ENCODE peak calls at places on chromosomes 16 and 17, in six cellular contexts. V, D, O, U, R and C are unnamed samples.

GRCh38 chr16:3183445-3184139 is 4.4 kb upstream of the OR1F1 start:
- DNase-seq in V (no peak), D (no peak), O (no peak), U (peak), R (no peak), C (no peak)

GRCh38 chr17:34721326-34721725 is 141.9 kb downstream of the TMEM132E start:
- DNase-seq in V (peak), D (no peak), O (no peak), U (no peak), R (no peak), C (no peak)

GRCh38 chr17:78664476-78665384 is 87.5 kb upstream of the DNAH17 start:
- DNase-seq in V (peak), D (no peak), O (peak), U (no peak), R (no peak), C (peak)

GRCh38 chr17:17057057-17057551 is 14.8 kb downstream of the MPRIP start:
- DNase-seq in V (no peak), D (no peak), O (no peak), U (no peak), R (no peak), C (no peak)

GRCh38 chr17:45332989-45333701 is 16.3 kb upstream of the MAP3K14 start:
- DNase-seq in V (no peak), D (no peak), O (no peak), U (peak), R (no peak), C (no peak)

GRCh38 chr17:41475421-41475820 is 5.5 kb downstream of the KRT35 start:
- DNase-seq in V (no peak), D (no peak), O (no peak), U (no peak), R (no peak), C (no peak)

GRCh38 chr17:73727941-73728340 is 83.7 kb upstream of the SDK2 start:
- DNase-seq in V (no peak), D (no peak), O (no peak), U (no peak), R (no peak), C (no peak)

GRCh38 chr16:65760874-65761273 is 605.6 kb upstream of the CDH5 start:
- DNase-seq in V (no peak), D (no peak), O (no peak), U (no peak), R (no peak), C (no peak)

GRCh38 chr17:6507535-6507934 is 48.8 kb downstream of the PITPNM3 start:
- DNase-seq in V (peak), D (no peak), O (no peak), U (peak), R (no peak), C (peak)

GRCh38 chr16:23391381-23392222 is 61.4 kb downstream of the COG7 start:
- DNase-seq in V (no peak), D (no peak), O (no peak), U (no peak), R (peak), C (no peak)

GRCh38 chr16:12315330-12316138 is 339.0 kb downstream of the SNX29 start:
- DNase-seq in V (no peak), D (no peak), O (no peak), U (no peak), R (no peak), C (no peak)

GRCh38 chr17:77188084-77189066 is 47.6 kb downstream of the SEC14L1 start:
- DNase-seq in V (no peak), D (no peak), O (no peak), U (no peak), R (no peak), C (no peak)

GRCh38 chr17:82932146-82933005 is 92.6 kb upstream of the ZNF750 start:
- DNase-seq in V (peak), D (no peak), O (no peak), U (peak), R (no peak), C (peak)

GRCh38 chr17:15444805-15445204 is 22.6 kb downstream of the CDRT4 start:
- DNase-seq in V (no peak), D (no peak), O (no peak), U (peak), R (no peak), C (no peak)

GRCh38 chr17:4744999-4745969 is 5.6 kb upstream of the CXCL16 start:
- DNase-seq in V (no peak), D (peak), O (no peak), U (no peak), R (no peak), C (no peak)

GRCh38 chr17:76540381-76541300 is 797 bp downstream of the PRCD start:
- DNase-seq in V (peak), D (peak), O (peak), U (peak), R (peak), C (peak)

GRCh38 chr16:80039777-80040176 is 439.2 kb upstream of the MAF start:
- DNase-seq in V (peak), D (no peak), O (no peak), U (no peak), R (no peak), C (no peak)

GRCh38 chr16:49928176-49928892 is 72.4 kb upstream of the ZNF423 start:
- DNase-seq in V (no peak), D (no peak), O (no peak), U (peak), R (no peak), C (no peak)

GRCh38 chr16:81536648-81537047 is 92.0 kb downstream of the CMIP start:
- DNase-seq in V (no peak), D (no peak), O (no peak), U (no peak), R (no peak), C (no peak)

GRCh38 chr16:56370185-56370584 is 55.2 kb downstream of the AMFR start:
- DNase-seq in V (no peak), D (no peak), O (no peak), U (no peak), R (no peak), C (peak)

DNA sequence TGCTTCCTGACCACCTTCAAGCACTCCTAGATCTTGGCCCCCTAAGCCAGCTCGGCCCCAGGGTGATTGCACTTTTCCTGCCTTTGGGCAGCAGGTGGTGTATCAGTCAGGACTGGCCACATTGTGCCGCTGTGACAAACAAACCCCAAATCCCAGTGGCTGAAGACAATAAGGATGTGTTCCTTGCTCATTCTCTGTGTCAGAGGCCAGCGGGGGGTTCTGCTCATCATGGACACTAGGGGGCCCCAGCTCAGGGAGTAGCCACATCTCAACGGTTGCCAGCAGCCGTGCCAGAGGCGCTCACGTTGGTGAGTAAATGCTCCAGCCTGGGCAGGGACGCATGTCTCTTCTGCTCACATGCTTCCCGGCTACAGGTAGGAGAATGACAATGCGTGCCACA is 60.4 kb downstream of the ZDHHC7 start:
- DNase-seq in V (peak), D (no peak), O (no peak), U (no peak), R (no peak), C (no peak)
- TF ChIP-seq CTCF in V (no peak), D (peak), O (no peak), U (peak), R (no peak), C (peak)

GRCh38 chr17:72683506-72684404 is 408.7 kb downstream of the SLC39A11 start:
- DNase-seq in V (peak), D (no peak), O (no peak), U (peak), R (peak), C (peak)
- H3K4me3 ChIP-seq in V (no peak), D (no peak), O (no peak), U (no peak), R (no peak), C (no peak)

GRCh38 chr17:3448059-3448630 is 14.5 kb upstream of the OR1E2 start:
- DNase-seq in V (no peak), D (no peak), O (no peak), U (no peak), R (no peak), C (no peak)

DNA sequence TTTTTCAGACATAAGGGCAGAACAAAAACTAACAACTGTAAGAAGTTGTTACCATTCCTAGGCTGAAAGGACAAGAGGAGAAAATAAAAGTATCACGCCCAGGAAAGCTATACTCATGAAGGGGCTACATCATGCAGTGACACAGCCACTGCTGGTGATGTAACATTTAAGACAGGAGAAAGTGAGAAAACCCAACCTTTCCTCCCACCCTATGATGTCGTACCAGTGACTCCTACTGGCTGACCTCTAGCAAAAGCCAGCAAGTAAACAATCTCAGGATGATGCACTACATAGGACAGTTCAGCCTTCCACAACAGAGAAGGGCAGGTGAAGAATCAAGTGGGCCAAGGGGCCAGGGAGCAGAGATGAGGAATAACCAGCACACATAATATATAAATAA is 14.0 kb upstream of the OR1E2 start:
- DNase-seq in V (peak), D (peak), O (no peak), U (no peak), R (no peak), C (peak)
- TF ChIP-seq CTCF in V (peak), D (peak), O (no peak), U (no peak), R (no peak), C (no peak)

DNA sequence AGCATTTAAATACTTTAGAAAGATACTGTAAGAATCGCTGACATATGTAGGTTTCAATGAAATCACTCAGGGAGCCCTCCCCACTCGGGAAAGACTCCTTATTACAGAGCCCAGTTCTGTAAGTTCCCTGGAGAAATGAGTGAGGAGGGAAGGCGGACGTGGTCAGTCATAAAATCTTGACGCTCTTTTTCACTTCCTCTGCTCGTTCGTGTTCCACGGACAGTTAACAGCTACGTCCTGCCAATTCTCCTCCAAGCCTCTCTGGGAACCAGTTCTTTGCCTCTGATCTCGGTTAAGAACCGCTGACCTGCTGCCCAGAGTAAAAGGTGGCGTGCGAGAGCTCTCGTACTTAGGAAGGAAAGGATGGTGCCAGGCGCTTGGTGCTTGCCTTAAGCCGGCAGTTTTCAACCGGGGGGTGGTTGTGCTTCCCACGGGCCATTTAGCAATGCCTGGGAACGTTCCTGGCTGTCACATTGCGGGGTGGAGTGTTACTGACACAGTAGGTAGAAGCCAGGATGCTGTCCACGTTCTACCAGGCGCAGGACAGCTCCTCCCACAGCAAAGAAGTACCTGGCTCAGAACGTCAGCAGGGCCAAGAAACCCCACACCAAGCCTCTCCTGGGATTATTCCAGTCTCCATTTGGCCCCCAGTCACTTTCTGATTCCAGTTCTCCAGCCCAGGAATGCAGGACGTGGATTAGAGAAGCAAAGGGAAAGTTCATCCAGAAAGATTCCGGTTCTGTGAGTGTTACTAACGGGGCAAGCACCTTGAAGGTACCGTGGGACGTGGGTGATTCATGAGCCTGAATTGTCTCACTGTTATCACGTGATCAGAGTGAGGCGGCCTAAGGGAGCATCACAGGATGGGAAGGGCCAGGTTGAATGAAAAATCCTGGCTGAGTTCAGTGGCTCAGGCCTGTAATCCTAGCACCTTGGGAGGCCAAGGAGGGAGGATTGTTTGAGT is 87.7 kb downstream of the MRM3 start:
- DNase-seq in V (peak), D (no peak), O (no peak), U (peak), R (no peak), C (peak)
- H3K4me3 ChIP-seq in V (no peak), D (no peak), O (no peak), U (no peak), R (no peak), C (peak)

GRCh38 chr16:9895817-9896216 is 286.4 kb downstream of the GRIN2A start:
- DNase-seq in V (no peak), D (no peak), O (no peak), U (no peak), R (no peak), C (no peak)
- TF ChIP-seq CTCF in V (no peak), D (no peak), O (no peak), U (no peak), R (no peak), C (no peak)